ENCODE peak calls at places on chromosomes 12 and 14, in seven cellular contexts. V is GF-D8; W is RPMI8226; M is midbrain; R is stimulated activated CD4-positive, alpha-beta T cell treated with anti-CD3 and anti-CD28 coated beads, Interleukin-2, amount 100 ng/mL, for 24 hours; J is posterior cingulate gyrus; P is neural crest cell. Z is an unnamed sample.

GRCh38 chr14:69318901-69319475 is 59.0 kb downstream of the GALNT16 start:
- DNase-seq in P (no peak), W (no peak), J (peak), R (no peak), V (no peak), M (no peak), Z (no peak)

GRCh38 chr12:124228050-124228711 is 66.7 kb upstream of the RFLNA start:
- DNase-seq in V (no peak), R (no peak), W (no peak), P (no peak), J (no peak), M (no peak), Z (no peak)

GRCh38 chr12:121536058-121536928 is 44.5 kb downstream of the KDM2B start:
- DNase-seq in V (peak), P (peak), R (peak), W (peak), J (peak), M (peak), Z (peak)

GRCh38 chr14:101184104-101184455 is 280.6 kb upstream of the RTL1 start:
- DNase-seq in J (peak), W (no peak), P (no peak), R (no peak), M (no peak), V (no peak), Z (no peak)

GRCh38 chr14:103867020-103867419 is 19.6 kb upstream of the PPP1R13B start:
- DNase-seq in R (no peak), M (no peak), V (no peak), P (no peak), W (no peak), J (peak), Z (no peak)

GRCh38 chr14:35231207-35231755 is 60.9 kb upstream of the PSMA6 start:
- DNase-seq in J (no peak), M (no peak), V (no peak), W (no peak), P (no peak), R (no peak), Z (no peak)

GRCh38 chr14:86766469-86766868 is 1226.5 kb downstream of the GALC start:
- DNase-seq in P (no peak), V (no peak), M (no peak), J (no peak), R (no peak), W (no peak), Z (peak)

GRCh38 chr14:92613008-92613658 is 99.6 kb downstream of the RIN3 start:
- DNase-seq in P (peak), R (peak), M (peak), J (peak), V (no peak), W (peak), Z (peak)

GRCh38 chr14:23729720-23730387 is 93.7 kb downstream of the DHRS2 start:
- DNase-seq in W (no peak), V (no peak), P (no peak), M (no peak), R (no peak), J (no peak), Z (no peak)

GRCh38 chr12:123180171-123180570 is 29.3 kb upstream of the PITPNM2 start:
- DNase-seq in V (no peak), J (no peak), M (no peak), P (no peak), W (no peak), R (no peak), Z (no peak)

GRCh38 chr12:67275380-67275913 is 6.3 kb downstream of the CAND1 start:
- DNase-seq in J (no peak), R (no peak), M (no peak), P (no peak), V (no peak), W (no peak), Z (no peak)

GRCh38 chr12:95386056-95386455 is 87.9 kb upstream of the METAP2 start:
- DNase-seq in V (no peak), P (no peak), J (no peak), W (no peak), M (no peak), R (no peak), Z (no peak)

GRCh38 chr12:96108321-96108720 is 72.9 kb upstream of the LTA4H start:
- DNase-seq in M (peak), W (peak), V (peak), P (no peak), R (peak), J (no peak), Z (peak)

GRCh38 chr14:98941481-98941880 is 330.5 kb downstream of the BCL11B start:
- DNase-seq in M (no peak), W (no peak), R (no peak), V (no peak), J (no peak), P (no peak), Z (no peak)

GRCh38 chr14:23252420-23253333 is 14.9 kb downstream of the RNF212B start:
- DNase-seq in W (no peak), V (no peak), P (no peak), J (no peak), R (no peak), M (no peak), Z (no peak)

GRCh38 chr12:50326636-50327284 is 43.4 kb upstream of the LIMA1 start:
- DNase-seq in W (peak), J (no peak), V (no peak), P (no peak), M (no peak), R (no peak), Z (peak)

GRCh38 chr12:6792522-6793201 is 3.3 kb downstream of the CD4 start:
- DNase-seq in W (peak), M (peak), R (peak), P (peak), V (peak), J (peak), Z (no peak)

GRCh38 chr14:28709571-28710305 is 56.8 kb upstream of the FOXG1 start:
- DNase-seq in P (no peak), J (no peak), V (no peak), M (no peak), W (no peak), R (no peak), Z (peak)

GRCh38 chr12:131991816-131992430 is 42.2 kb downstream of the EP400 start:
- DNase-seq in W (no peak), P (no peak), J (no peak), R (no peak), M (no peak), V (no peak), Z (no peak)

GRCh38 chr12:94074970-94075695 is 73.2 kb upstream of the PLXNC1 start:
- DNase-seq in R (peak), P (no peak), M (peak), J (no peak), V (no peak), W (no peak), Z (peak)

GRCh38 chr12:72256725-72257124 is 15.4 kb upstream of the TRHDE start:
- DNase-seq in P (no peak), J (no peak), W (no peak), R (no peak), M (no peak), V (no peak), Z (no peak)

GRCh38 chr14:59699422-59699821 is 122.8 kb upstream of the CCDC175 start:
- DNase-seq in R (no peak), M (no peak), P (no peak), V (no peak), W (no peak), J (no peak), Z (no peak)

GRCh38 chr14:90572461-90573150 is 175.8 kb downstream of the CALM1 start:
- DNase-seq in R (no peak), W (no peak), P (no peak), V (no peak), M (no peak), J (peak), Z (no peak)

GRCh38 chr12:583251-583869 is 79.9 kb downstream of the NINJ2 start:
- DNase-seq in W (no peak), M (no peak), P (no peak), V (no peak), J (peak), R (no peak), Z (no peak)

GRCh38 chr12:25557830-25558436 is 4.8 kb upstream of the LMNTD1 start:
- DNase-seq in J (no peak), V (no peak), P (peak), M (peak), W (peak), R (no peak), Z (peak)

GRCh38 chr12:48934312-48934706 is 9.0 kb upstream of the FKBP11 start:
- DNase-seq in V (no peak), P (no peak), R (no peak), W (no peak), J (no peak), M (no peak), Z (peak)

GRCh38 chr14:76153919-76154318 is 2.2 kb downstream of the GPATCH2L start:
- DNase-seq in M (no peak), W (no peak), J (no peak), R (no peak), P (no peak), V (no peak), Z (no peak)

GRCh38 chr14:102330806-102331205 is 11.3 kb downstream of the ZNF839 start:
- DNase-seq in P (no peak), R (no peak), M (no peak), V (no peak), W (no peak), J (no peak), Z (no peak)

GRCh38 chr12:6684609-6685008 is 4.6 kb downstream of the ZNF384 start:
- DNase-seq in P (peak), R (peak), W (peak), V (no peak), M (peak), J (peak), Z (peak)

GRCh38 chr14:105474478-105475268 is at the start of gene CRIP2:
- DNase-seq in V (no peak), R (peak), P (no peak), J (no peak), W (peak), M (peak), Z (peak)

GRCh38 chr14:103074699-103075341 is 9.2 kb upstream of the LBHD2 start:
- DNase-seq in W (no peak), M (no peak), J (no peak), R (peak), V (no peak), P (no peak), Z (peak)

GRCh38 chr14:68386950-68387779 is 405.7 kb downstream of the ZFP36L1 start:
- DNase-seq in R (no peak), P (no peak), W (no peak), V (no peak), M (no peak), J (no peak), Z (peak)

GRCh38 chr12:52010152-52010622 is 3.4 kb downstream of the TAMALIN start:
- DNase-seq in R (no peak), P (peak), M (peak), W (no peak), J (peak), V (no peak), Z (peak)

GRCh38 chr14:70114621-70115156 is 74.1 kb downstream of the SLC8A3 start:
- DNase-seq in R (no peak), P (no peak), W (no peak), J (no peak), V (no peak), M (no peak), Z (peak)

GRCh38 chr12:124279846-124280360 is 15.0 kb upstream of the RFLNA start:
- DNase-seq in P (no peak), R (no peak), J (peak), W (no peak), M (no peak), V (no peak), Z (peak)

GRCh38 chr12:40988335-40988734 is 199.8 kb upstream of the PDZRN4 start:
- DNase-seq in P (no peak), J (no peak), R (no peak), M (no peak), V (no peak), W (no peak), Z (no peak)

GRCh38 chr14:54901380-54902142 is 1.1 kb downstream of the GCH1 start:
- DNase-seq in W (peak), J (no peak), P (no peak), V (no peak), R (peak), M (no peak), Z (peak)

GRCh38 chr12:34253674-34254073 is 231.4 kb downstream of the ALG10 start:
- DNase-seq in W (no peak), M (no peak), V (no peak), J (no peak), R (no peak), P (no peak), Z (no peak)

GRCh38 chr12:108098374-108098773 is 30.7 kb upstream of the WSCD2 start:
- DNase-seq in V (no peak), J (no peak), M (no peak), P (no peak), R (no peak), W (no peak), Z (no peak)